ENCODE peak calls at places on chromosome 15, in ten cellular contexts. One of them, this sample, is unnamed.

GRCh38 chr15:34304613-34305012 is 33.0 kb downstream of the SLC12A6 start:
- DNase-seq in A549: no peak
- DNase-seq in AML-193: no peak
- DNase-seq in HTR-8/SVneo: no peak
- DNase-seq in NCI-H2081: no peak
- DNase-seq in endodermal cell: no peak
- DNase-seq in lung: no peak
- DNase-seq in myocyte: no peak
- DNase-seq in neural progenitor cell: no peak
- DNase-seq in globus pallidus: no peak
- DNase-seq in this sample: no peak

GRCh38 chr15:48358229-48358641 is 27.0 kb downstream of the DUT start:
- DNase-seq in A549: peak; percentile 24
- DNase-seq in AML-193: peak; percentile 15
- DNase-seq in HTR-8/SVneo: no peak
- DNase-seq in NCI-H2081: peak; percentile 23
- DNase-seq in endodermal cell: no peak
- DNase-seq in lung: no peak
- DNase-seq in myocyte: peak; percentile 46
- DNase-seq in neural progenitor cell: peak; percentile 32
- DNase-seq in globus pallidus: peak; percentile 32
- DNase-seq in this sample: no peak

GRCh38 chr15:100833432-100834389 is 45.9 kb upstream of the ALDH1A3 start:
- DNase-seq in A549: no peak
- DNase-seq in AML-193: no peak
- DNase-seq in HTR-8/SVneo: no peak
- DNase-seq in NCI-H2081: peak; percentile 41
- DNase-seq in endodermal cell: no peak
- DNase-seq in lung: peak; percentile 23
- DNase-seq in myocyte: no peak
- DNase-seq in neural progenitor cell: no peak
- DNase-seq in globus pallidus: peak; percentile 29
- DNase-seq in this sample: no peak

GRCh38 chr15:101038327-101039003 is 119.3 kb downstream of the LRRK1 start:
- DNase-seq in A549: no peak
- DNase-seq in AML-193: no peak
- DNase-seq in HTR-8/SVneo: no peak
- DNase-seq in NCI-H2081: no peak
- DNase-seq in endodermal cell: peak; percentile 7
- DNase-seq in lung: no peak
- DNase-seq in myocyte: no peak
- DNase-seq in neural progenitor cell: no peak
- DNase-seq in globus pallidus: no peak
- DNase-seq in this sample: no peak

GRCh38 chr15:66681395-66681794 is 20.6 kb upstream of the SMAD6 start:
- DNase-seq in A549: no peak
- DNase-seq in AML-193: no peak
- DNase-seq in HTR-8/SVneo: no peak
- DNase-seq in NCI-H2081: no peak
- DNase-seq in endodermal cell: no peak
- DNase-seq in lung: no peak
- DNase-seq in myocyte: no peak
- DNase-seq in neural progenitor cell: no peak
- DNase-seq in globus pallidus: no peak
- DNase-seq in this sample: no peak

GRCh38 chr15:64134322-64134829 is 17.2 kb upstream of the SNX22 start:
- DNase-seq in A549: no peak
- DNase-seq in AML-193: no peak
- DNase-seq in HTR-8/SVneo: no peak
- DNase-seq in NCI-H2081: no peak
- DNase-seq in endodermal cell: no peak
- DNase-seq in lung: peak; percentile 72
- DNase-seq in myocyte: peak; percentile 56
- DNase-seq in neural progenitor cell: no peak
- DNase-seq in globus pallidus: peak; percentile 76
- DNase-seq in this sample: no peak

GRCh38 chr15:34241376-34242350 is 16.8 kb downstream of the EMC4 start:
- DNase-seq in A549: peak; percentile 58
- DNase-seq in AML-193: peak; percentile 59
- DNase-seq in HTR-8/SVneo: peak; percentile 23
- DNase-seq in NCI-H2081: peak; percentile 48
- DNase-seq in endodermal cell: no peak
- DNase-seq in lung: no peak
- DNase-seq in myocyte: peak; percentile 50
- DNase-seq in neural progenitor cell: peak; percentile 43
- DNase-seq in globus pallidus: peak; percentile 9
- DNase-seq in this sample: no peak

GRCh38 chr15:42608110-42608531 is 32.7 kb downstream of the STARD9 start:
- DNase-seq in A549: no peak
- DNase-seq in AML-193: peak; percentile 94
- DNase-seq in HTR-8/SVneo: no peak
- DNase-seq in NCI-H2081: no peak
- DNase-seq in endodermal cell: no peak
- DNase-seq in lung: peak; percentile 55
- DNase-seq in myocyte: peak; percentile 96
- DNase-seq in neural progenitor cell: no peak
- DNase-seq in globus pallidus: no peak
- DNase-seq in this sample: no peak

GRCh38 chr15:96851613-96852012 is 521.1 kb downstream of the NR2F2 start:
- DNase-seq in A549: no peak
- DNase-seq in AML-193: no peak
- DNase-seq in HTR-8/SVneo: peak; percentile 9
- DNase-seq in NCI-H2081: no peak
- DNase-seq in endodermal cell: no peak
- DNase-seq in lung: no peak
- DNase-seq in myocyte: peak; percentile 10
- DNase-seq in neural progenitor cell: no peak
- DNase-seq in globus pallidus: no peak
- DNase-seq in this sample: no peak

GRCh38 chr15:66133247-66133646 is 120.3 kb downstream of the MEGF11 start:
- DNase-seq in A549: no peak
- DNase-seq in AML-193: no peak
- DNase-seq in HTR-8/SVneo: no peak
- DNase-seq in NCI-H2081: no peak
- DNase-seq in endodermal cell: no peak
- DNase-seq in lung: no peak
- DNase-seq in myocyte: no peak
- DNase-seq in neural progenitor cell: no peak
- DNase-seq in globus pallidus: peak; percentile 82
- DNase-seq in this sample: no peak

GRCh38 chr15:52172869-52173268 is 18.3 kb downstream of the GNB5 start:
- DNase-seq in A549: no peak
- DNase-seq in AML-193: no peak
- DNase-seq in HTR-8/SVneo: no peak
- DNase-seq in NCI-H2081: peak; percentile 32
- DNase-seq in endodermal cell: no peak
- DNase-seq in lung: no peak
- DNase-seq in myocyte: no peak
- DNase-seq in neural progenitor cell: no peak
- DNase-seq in globus pallidus: no peak
- DNase-seq in this sample: no peak

GRCh38 chr15:101368868-101369642 is 74.0 kb upstream of the SNRPA1 start:
- DNase-seq in A549: no peak
- DNase-seq in AML-193: no peak
- DNase-seq in HTR-8/SVneo: no peak
- DNase-seq in NCI-H2081: no peak
- DNase-seq in endodermal cell: no peak
- DNase-seq in lung: no peak
- DNase-seq in myocyte: no peak
- DNase-seq in neural progenitor cell: no peak
- DNase-seq in globus pallidus: no peak
- DNase-seq in this sample: no peak

GRCh38 chr15:34365073-34365825 is 1.7 kb downstream of the LPCAT4 start:
- DNase-seq in A549: no peak
- DNase-seq in AML-193: peak; percentile 44
- DNase-seq in HTR-8/SVneo: no peak
- DNase-seq in NCI-H2081: no peak
- DNase-seq in endodermal cell: no peak
- DNase-seq in lung: no peak
- DNase-seq in myocyte: no peak
- DNase-seq in neural progenitor cell: no peak
- DNase-seq in globus pallidus: no peak
- DNase-seq in this sample: no peak

GRCh38 chr15:41651373-41651772 is 8.8 kb upstream of the MGA start:
- DNase-seq in A549: no peak
- DNase-seq in AML-193: no peak
- DNase-seq in HTR-8/SVneo: no peak
- DNase-seq in NCI-H2081: no peak
- DNase-seq in endodermal cell: no peak
- DNase-seq in lung: no peak
- DNase-seq in myocyte: no peak
- DNase-seq in neural progenitor cell: no peak
- DNase-seq in globus pallidus: no peak
- DNase-seq in this sample: no peak

GRCh38 chr15:70477750-70478250 is 285.6 kb downstream of the UACA start:
- DNase-seq in A549: no peak
- DNase-seq in AML-193: no peak
- DNase-seq in HTR-8/SVneo: no peak
- DNase-seq in NCI-H2081: no peak
- DNase-seq in endodermal cell: no peak
- DNase-seq in lung: no peak
- DNase-seq in myocyte: no peak
- DNase-seq in neural progenitor cell: no peak
- DNase-seq in globus pallidus: no peak
- DNase-seq in this sample: no peak

GRCh38 chr15:61319892-61320291 is 90.8 kb upstream of the RORA start:
- DNase-seq in A549: no peak
- DNase-seq in AML-193: no peak
- DNase-seq in HTR-8/SVneo: no peak
- DNase-seq in NCI-H2081: no peak
- DNase-seq in endodermal cell: no peak
- DNase-seq in lung: no peak
- DNase-seq in myocyte: no peak
- DNase-seq in neural progenitor cell: no peak
- DNase-seq in globus pallidus: no peak
- DNase-seq in this sample: no peak

GRCh38 chr15:41263891-41264351 is 32.9 kb downstream of the CHP1 start:
- DNase-seq in A549: no peak
- DNase-seq in AML-193: no peak
- DNase-seq in HTR-8/SVneo: no peak
- DNase-seq in NCI-H2081: no peak
- DNase-seq in endodermal cell: peak; percentile 82
- DNase-seq in lung: no peak
- DNase-seq in myocyte: no peak
- DNase-seq in neural progenitor cell: peak; percentile 70
- DNase-seq in globus pallidus: no peak
- DNase-seq in this sample: no peak

GRCh38 chr15:88342666-88343065 is 86.1 kb upstream of the NTRK3 start:
- DNase-seq in A549: no peak
- DNase-seq in AML-193: no peak
- DNase-seq in HTR-8/SVneo: no peak
- DNase-seq in NCI-H2081: no peak
- DNase-seq in endodermal cell: no peak
- DNase-seq in lung: no peak
- DNase-seq in myocyte: no peak
- DNase-seq in neural progenitor cell: no peak
- DNase-seq in globus pallidus: no peak
- DNase-seq in this sample: no peak

GRCh38 chr15:83626171-83626802 is 27.6 kb upstream of the ADAMTSL3 start:
- DNase-seq in A549: no peak
- DNase-seq in AML-193: no peak
- DNase-seq in HTR-8/SVneo: no peak
- DNase-seq in NCI-H2081: no peak
- DNase-seq in endodermal cell: no peak
- DNase-seq in lung: no peak
- DNase-seq in myocyte: peak; percentile 1
- DNase-seq in neural progenitor cell: no peak
- DNase-seq in globus pallidus: no peak
- DNase-seq in this sample: no peak

GRCh38 chr15:85620321-85621044 is 174.2 kb downstream of the KLHL25 start:
- DNase-seq in A549: no peak
- DNase-seq in AML-193: no peak
- DNase-seq in HTR-8/SVneo: no peak
- DNase-seq in NCI-H2081: no peak
- DNase-seq in endodermal cell: no peak
- DNase-seq in lung: no peak
- DNase-seq in myocyte: peak; percentile 82
- DNase-seq in neural progenitor cell: no peak
- DNase-seq in globus pallidus: no peak
- DNase-seq in this sample: peak; percentile 71

GRCh38 chr15:61584410-61584809 is 355.3 kb upstream of the RORA start:
- DNase-seq in A549: no peak
- DNase-seq in AML-193: no peak
- DNase-seq in HTR-8/SVneo: no peak
- DNase-seq in NCI-H2081: no peak
- DNase-seq in endodermal cell: no peak
- DNase-seq in lung: no peak
- DNase-seq in myocyte: peak; percentile 14
- DNase-seq in neural progenitor cell: peak; percentile 10
- DNase-seq in globus pallidus: no peak
- DNase-seq in this sample: no peak

GRCh38 chr15:61449306-61449705 is 220.2 kb upstream of the RORA start:
- DNase-seq in A549: no peak
- DNase-seq in AML-193: no peak
- DNase-seq in HTR-8/SVneo: no peak
- DNase-seq in NCI-H2081: no peak
- DNase-seq in endodermal cell: no peak
- DNase-seq in lung: no peak
- DNase-seq in myocyte: no peak
- DNase-seq in neural progenitor cell: no peak
- DNase-seq in globus pallidus: no peak
- DNase-seq in this sample: no peak

GRCh38 chr15:70426065-70426821 is 328.5 kb upstream of the TLE3 start:
- DNase-seq in A549: no peak
- DNase-seq in AML-193: no peak
- DNase-seq in HTR-8/SVneo: no peak
- DNase-seq in NCI-H2081: no peak
- DNase-seq in endodermal cell: no peak
- DNase-seq in lung: no peak
- DNase-seq in myocyte: no peak
- DNase-seq in neural progenitor cell: no peak
- DNase-seq in globus pallidus: no peak
- DNase-seq in this sample: no peak

GRCh38 chr15:84921121-84921520 is 36.7 kb downstream of the SLC28A1 start:
- DNase-seq in A549: no peak
- DNase-seq in AML-193: no peak
- DNase-seq in HTR-8/SVneo: no peak
- DNase-seq in NCI-H2081: no peak
- DNase-seq in endodermal cell: no peak
- DNase-seq in lung: no peak
- DNase-seq in myocyte: no peak
- DNase-seq in neural progenitor cell: no peak
- DNase-seq in globus pallidus: no peak
- DNase-seq in this sample: no peak

GRCh38 chr15:75230524-75231371 is 27.4 kb upstream of the GOLGA6C start:
- DNase-seq in A549: no peak
- DNase-seq in AML-193: no peak
- DNase-seq in HTR-8/SVneo: no peak
- DNase-seq in NCI-H2081: no peak
- DNase-seq in endodermal cell: peak; percentile 68
- DNase-seq in lung: no peak
- DNase-seq in myocyte: no peak
- DNase-seq in neural progenitor cell: peak; percentile 41
- DNase-seq in globus pallidus: no peak
- DNase-seq in this sample: peak; percentile 53

GRCh38 chr15:69092159-69092558 is 68.3 kb upstream of the GLCE start:
- DNase-seq in A549: peak; percentile 82
- DNase-seq in AML-193: no peak
- DNase-seq in HTR-8/SVneo: peak; percentile 56
- DNase-seq in NCI-H2081: no peak
- DNase-seq in endodermal cell: no peak
- DNase-seq in lung: no peak
- DNase-seq in myocyte: peak; percentile 51
- DNase-seq in neural progenitor cell: no peak
- DNase-seq in globus pallidus: no peak
- DNase-seq in this sample: no peak

GRCh38 chr15:58880320-58880719 is 53.2 kb downstream of the SLTM start:
- DNase-seq in A549: no peak
- DNase-seq in AML-193: no peak
- DNase-seq in HTR-8/SVneo: no peak
- DNase-seq in NCI-H2081: no peak
- DNase-seq in endodermal cell: no peak
- DNase-seq in lung: no peak
- DNase-seq in myocyte: no peak
- DNase-seq in neural progenitor cell: no peak
- DNase-seq in globus pallidus: no peak
- DNase-seq in this sample: no peak

GRCh38 chr15:67903708-67904107 is 63.9 kb upstream of the RNU6-1 start:
- DNase-seq in A549: no peak
- DNase-seq in AML-193: no peak
- DNase-seq in HTR-8/SVneo: no peak
- DNase-seq in NCI-H2081: no peak
- DNase-seq in endodermal cell: no peak
- DNase-seq in lung: no peak
- DNase-seq in myocyte: no peak
- DNase-seq in neural progenitor cell: no peak
- DNase-seq in globus pallidus: no peak
- DNase-seq in this sample: no peak